ENCODE peak calls at places on chromosomes 7 and 10, in eight cellular contexts. V is AG09319; G is activated effector memory CD4-positive, alpha-beta T cell treated with anti-CD3 and anti-CD28 coated beads, Interleukin-2, amount 50 U/mL, for 16 hours; I is M059J; N is stromal cell of bone marrow; U is small intestine; E is colonic mucosa; W is HT-29. M is an unnamed sample.

GRCh38 chr7:80475383-80475782 is 36.5 kb downstream of the GNAT3 start:
- DNase-seq in V (no peak), G (no peak), I (no peak), N (no peak), U (no peak), E (no peak), W (no peak), M (no peak)

GRCh38 chr7:151248191-151249033 is at the start of gene SMARCD3:
- DNase-seq in V (no peak), G (peak; percentile 75), I (peak; percentile 54), N (peak; percentile 32), U (no peak), E (peak; percentile 40), W (no peak), M (peak; percentile 55)

GRCh38 chr7:84142726-84143125 is 51.9 kb downstream of the SEMA3A start:
- DNase-seq in V (no peak), G (no peak), I (no peak), N (no peak), U (no peak), E (no peak), W (no peak), M (no peak)

GRCh38 chr7:104106106-104106505 is 101.7 kb downstream of the ORC5 start:
- DNase-seq in V (no peak), G (no peak), I (peak; percentile 51), N (peak; percentile 13), U (no peak), E (no peak), W (peak; percentile 24), M (no peak)

GRCh38 chr10:13775786-13776780 is 189.3 kb downstream of the PRPF18 start:
- DNase-seq in V (peak; percentile 36), G (no peak), I (peak; percentile 80), N (peak; percentile 85), U (no peak), E (no peak), W (no peak), M (no peak)

GRCh38 chr10:74598891-74599566 is 227.4 kb upstream of the KAT6B start:
- DNase-seq in V (no peak), G (no peak), I (no peak), N (no peak), U (no peak), E (no peak), W (no peak), M (no peak)

GRCh38 chr10:72340510-72340895 is 14.2 kb downstream of the DNAJB12 start:
- DNase-seq in V (no peak), G (peak; percentile 91), I (no peak), N (no peak), U (peak; percentile 56), E (peak; percentile 72), W (peak; percentile 80), M (peak; percentile 79)

GRCh38 chr10:17216217-17216900 is 11.7 kb upstream of the VIM start:
- DNase-seq in V (no peak), G (no peak), I (peak; percentile 96), N (peak; percentile 98), U (peak; percentile 24), E (no peak), W (peak; percentile 75), M (peak; percentile 91)

GRCh38 chr7:132393789-132394261 is 182.4 kb downstream of the PLXNA4 start:
- DNase-seq in V (peak; percentile 8), G (no peak), I (peak; percentile 34), N (no peak), U (no peak), E (no peak), W (no peak), M (no peak)

GRCh38 chr7:74526780-74527179 is 73.1 kb downstream of the GTF2IRD1 start:
- DNase-seq in V (no peak), G (no peak), I (no peak), N (no peak), U (peak; percentile 16), E (peak; percentile 45), W (no peak), M (no peak)

GRCh38 chr7:47045592-47045991 is 536.3 kb downstream of the TNS3 start:
- DNase-seq in V (no peak), G (no peak), I (peak; percentile 61), N (peak; percentile 55), U (no peak), E (no peak), W (no peak), M (no peak)

GRCh38 chr10:131616040-131616439 is 284.8 kb upstream of the PPP2R2D start:
- DNase-seq in V (no peak), G (no peak), I (no peak), N (no peak), U (no peak), E (no peak), W (no peak), M (no peak)

GRCh38 chr10:17548786-17549185 is 68.4 kb downstream of the HACD1 start:
- DNase-seq in V (no peak), G (no peak), I (no peak), N (no peak), U (no peak), E (no peak), W (no peak), M (no peak)

GRCh38 chr10:84824525-84824924 is 496.1 kb downstream of the CCSER2 start:
- DNase-seq in V (no peak), G (no peak), I (no peak), N (no peak), U (no peak), E (no peak), W (no peak), M (no peak)

GRCh38 chr7:151520419-151521229 is 929 bp upstream of the RHEB start:
- DNase-seq in V (no peak), G (peak; percentile 77), I (peak; percentile 60), N (no peak), U (peak; percentile 42), E (peak; percentile 50), W (peak; percentile 81), M (no peak)

GRCh38 chr10:11110499-11110898 is 92.8 kb downstream of the CELF2 start:
- DNase-seq in V (no peak), G (no peak), I (no peak), N (no peak), U (no peak), E (no peak), W (no peak), M (no peak)

GRCh38 chr10:124005091-124005490 is 88.3 kb downstream of the CHST15 start:
- DNase-seq in V (no peak), G (peak; percentile 33), I (no peak), N (no peak), U (no peak), E (no peak), W (no peak), M (no peak)

GRCh38 chr10:98028168-98028770 is 2.2 kb downstream of the CRTAC1 start:
- DNase-seq in V (no peak), G (peak; percentile 83), I (peak; percentile 25), N (no peak), U (peak; percentile 59), E (peak; percentile 61), W (peak; percentile 58), M (peak; percentile 69)

GRCh38 chr10:33509231-33509871 is 174.9 kb upstream of the NRP1 start:
- DNase-seq in V (peak; percentile 36), G (no peak), I (peak; percentile 93), N (peak; percentile 63), U (peak; percentile 68), E (no peak), W (peak; percentile 90), M (peak; percentile 79)

GRCh38 chr7:115740043-115740442 is 290.5 kb downstream of the TFEC start:
- DNase-seq in V (no peak), G (no peak), I (no peak), N (no peak), U (no peak), E (no peak), W (no peak), M (no peak)

M was measured in KBM-7.